ENCODE peak calls at places on chromosomes 1 and 21, in seven cellular contexts. G is mesendoderm, B is HCT116, S is fibroblast of lung, O is prostate gland, E is lower lobe of right lung, C is stomach. U is an unnamed sample.

GRCh38 chr1:84363019-84363418 is 35.3 kb upstream of the DNASE2B start:
- DNase-seq in E (no peak), G (no peak), S (no peak), C (no peak), B (no peak), O (no peak), U (no peak)

GRCh38 chr1:38045431-38046332 is 911 bp downstream of the POU3F1 start:
- DNase-seq in S (no peak), B (no peak), E (peak), G (peak), C (no peak), O (no peak), U (peak)

GRCh38 chr1:161985301-161985825 is 38.3 kb downstream of the OLFML2B start:
- DNase-seq in G (no peak), C (no peak), S (no peak), E (no peak), B (no peak), O (no peak), U (no peak)

GRCh38 chr1:56631901-56632300 is 13.2 kb upstream of the PRKAA2 start:
- DNase-seq in O (no peak), G (no peak), B (no peak), S (no peak), C (no peak), E (no peak), U (no peak)

GRCh38 chr1:23448846-23449245 is 24.3 kb upstream of the TCEA3 start:
- DNase-seq in E (no peak), S (no peak), O (no peak), C (no peak), B (no peak), G (no peak), U (no peak)

GRCh38 chr1:233281711-233282581 is 13.6 kb downstream of the PCNX2 start:
- DNase-seq in G (no peak), S (peak), B (no peak), C (no peak), O (no peak), E (no peak), U (no peak)

GRCh38 chr1:58456470-58456869 is 90.1 kb downstream of the OMA1 start:
- DNase-seq in O (no peak), S (peak), E (no peak), B (no peak), C (no peak), G (no peak), U (no peak)

GRCh38 chr1:25991937-25992688 is 5.8 kb downstream of the PAFAH2 start:
- DNase-seq in S (peak), B (no peak), G (no peak), O (no peak), C (no peak), E (no peak), U (no peak)

GRCh38 chr1:59122527-59122926 is 174.4 kb upstream of the FGGY start:
- DNase-seq in G (no peak), E (no peak), C (no peak), O (no peak), S (no peak), B (no peak), U (no peak)

GRCh38 chr1:47804127-47804526 is 193.1 kb downstream of the TRABD2B start:
- DNase-seq in G (peak), E (no peak), S (no peak), O (no peak), C (no peak), B (no peak), U (no peak)

GRCh38 chr1:42003433-42003832 is 84.7 kb upstream of the HIVEP3 start:
- DNase-seq in S (no peak), C (peak), E (peak), O (peak), B (peak), G (no peak), U (peak)

GRCh38 chr1:164787834-164788231 is 228.8 kb downstream of the PBX1 start:
- DNase-seq in E (no peak), C (no peak), S (no peak), G (peak), B (no peak), O (peak), U (no peak)

GRCh38 chr1:94773931-94774422 is 46.2 kb upstream of the SLC44A3 start:
- DNase-seq in O (no peak), E (no peak), C (no peak), S (peak), B (peak), G (peak), U (peak)

GRCh38 chr21:27129215-27129614 is 162.3 kb upstream of the ADAMTS5 start:
- DNase-seq in S (no peak), G (peak), E (no peak), O (no peak), C (no peak), B (no peak), U (no peak)

GRCh38 chr1:197017558-197018146 is 40.3 kb downstream of the CFHR5 start:
- DNase-seq in G (no peak), S (no peak), E (no peak), C (no peak), O (no peak), B (no peak), U (no peak)

GRCh38 chr21:42067531-42068255 is 3.4 kb upstream of the UMODL1 start:
- DNase-seq in E (no peak), G (peak), O (no peak), S (no peak), C (no peak), B (no peak), U (no peak)

GRCh38 chr1:178232949-178233348 is 139.0 kb downstream of the RASAL2 start:
- DNase-seq in E (no peak), G (no peak), B (no peak), O (no peak), C (no peak), S (peak), U (no peak)

GRCh38 chr1:57637155-57637554 is 213.3 kb upstream of the DAB1 start:
- DNase-seq in S (peak), C (no peak), E (no peak), G (peak), O (no peak), B (no peak), U (no peak)

GRCh38 chr1:221310180-221310579 is 430.9 kb downstream of the HLX start:
- DNase-seq in E (no peak), G (peak), C (no peak), B (no peak), S (no peak), O (no peak), U (no peak)

GRCh38 chr1:159008744-159009188 is 941 bp upstream of the IFI16 start:
- DNase-seq in S (no peak), G (no peak), O (no peak), B (no peak), C (no peak), E (no peak), U (no peak)

GRCh38 chr1:24215226-24215814 is 28.2 kb upstream of the IFNLR1 start:
- DNase-seq in E (no peak), B (no peak), G (no peak), S (no peak), O (no peak), C (no peak), U (no peak)

GRCh38 chr1:37486680-37487618 is 12.6 kb downstream of the ZC3H12A start:
- DNase-seq in C (peak), S (peak), E (peak), O (no peak), B (peak), G (peak), U (peak)

GRCh38 chr1:118145736-118146135 is 39.3 kb downstream of the SPAG17 start:
- DNase-seq in S (no peak), O (no peak), G (no peak), E (no peak), C (no peak), B (no peak), U (no peak)

GRCh38 chr1:85200870-85201339 is at the start of gene SYDE2:
- DNase-seq in C (peak), B (no peak), S (peak), O (peak), G (peak), E (peak), U (peak)

GRCh38 chr1:2814511-2815075 is 13.1 kb upstream of the TTC34 start:
- DNase-seq in O (no peak), G (no peak), C (no peak), B (no peak), E (no peak), S (no peak), U (no peak)

GRCh38 chr1:191255354-191256057 is 777.8 kb upstream of the BRINP3 start:
- DNase-seq in E (no peak), G (peak), S (peak), B (no peak), O (no peak), C (no peak), U (no peak)

GRCh38 chr1:189605236-189605635 is 872.4 kb downstream of the BRINP3 start:
- DNase-seq in G (no peak), B (no peak), E (no peak), O (no peak), S (no peak), C (no peak), U (no peak)

GRCh38 chr1:35807614-35808375 is at the start of gene AGO4:
- DNase-seq in S (peak), B (no peak), G (peak), E (peak), C (peak), O (peak), U (peak)

GRCh38 chr1:201482755-201483154 is 13.8 kb upstream of the PHLDA3 start:
- DNase-seq in O (no peak), B (no peak), S (no peak), G (no peak), C (no peak), E (no peak), U (no peak)

GRCh38 chr1:202276081-202276715 is 65.5 kb downstream of the UBE2T start:
- DNase-seq in O (no peak), C (no peak), B (no peak), G (no peak), E (no peak), S (no peak), U (no peak)

GRCh38 chr1:20336105-20336605 is 45.5 kb downstream of the VWA5B1 start:
- DNase-seq in S (no peak), O (no peak), E (no peak), B (no peak), C (no peak), G (no peak), U (no peak)

GRCh38 chr1:1120866-1121563 is 5.1 kb upstream of the C1orf159 start:
- DNase-seq in C (no peak), E (peak), S (no peak), B (no peak), O (no peak), G (no peak), U (no peak)

GRCh38 chr1:6037338-6037762 is 8.3 kb upstream of the KCNAB2 start:
- DNase-seq in G (peak), S (no peak), C (no peak), O (no peak), B (no peak), E (no peak), U (no peak)

GRCh38 chr1:23577056-23577985 is 18.0 kb upstream of the ID3 start:
- DNase-seq in O (no peak), S (peak), E (no peak), G (no peak), B (no peak), C (no peak), U (no peak)

GRCh38 chr1:162560303-162561036 is 1.1 kb upstream of the UAP1 start:
- DNase-seq in E (no peak), B (no peak), O (peak), G (peak), S (no peak), C (no peak), U (no peak)

GRCh38 chr21:26385721-26386120 is 187.4 kb downstream of the CYYR1 start:
- DNase-seq in B (no peak), O (no peak), G (no peak), S (no peak), E (no peak), C (no peak), U (no peak)

DNA sequence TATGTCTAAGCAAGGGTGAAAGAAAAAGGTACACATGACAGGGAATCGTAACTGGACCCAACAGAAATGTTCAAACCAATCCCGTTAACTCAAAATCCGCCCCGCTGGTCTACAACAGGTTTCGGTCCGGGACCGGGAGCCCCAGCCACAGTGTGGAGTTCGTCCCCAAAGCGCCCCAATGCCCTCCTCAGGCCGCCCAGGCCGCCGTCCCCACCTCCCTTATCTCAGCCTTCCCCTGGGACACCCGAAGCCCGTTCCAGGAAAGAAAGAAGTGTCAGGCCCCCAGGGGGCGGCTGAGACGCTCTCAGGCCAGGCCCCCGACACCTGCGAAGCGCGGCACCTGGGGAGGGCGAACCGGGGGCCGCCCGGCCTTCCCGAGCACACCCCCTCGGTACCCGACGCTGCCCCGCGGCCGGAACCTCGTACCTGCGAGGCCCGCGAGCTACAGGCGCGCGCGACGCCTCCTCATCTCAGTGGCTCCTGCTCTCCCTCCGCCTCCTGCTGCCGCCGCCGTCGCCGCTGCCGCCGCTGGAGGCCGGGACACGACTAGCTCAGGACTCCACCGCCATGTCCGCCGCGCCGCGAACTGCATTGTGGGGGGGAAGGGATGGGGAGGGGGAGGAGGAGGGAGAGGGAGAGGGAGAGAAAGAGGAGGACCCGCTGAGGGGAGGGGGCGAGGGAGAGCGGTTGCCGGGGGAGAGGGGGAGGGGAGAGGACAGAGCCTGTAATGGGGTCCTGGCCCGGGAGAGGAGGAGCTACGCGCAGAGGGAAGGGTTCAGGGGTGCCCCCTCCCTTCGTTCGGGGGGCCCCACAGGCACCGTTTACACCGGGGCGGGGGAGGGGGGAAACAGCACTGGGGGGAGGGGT is at the start of gene TUT4:
- DNase-seq in S (peak), B (peak), O (peak), E (peak), C (peak), G (peak), U (peak)
- H3K27ac ChIP-seq in S (peak), B (peak), O (peak), E (peak), C (peak), G (peak), U (peak)

DNA sequence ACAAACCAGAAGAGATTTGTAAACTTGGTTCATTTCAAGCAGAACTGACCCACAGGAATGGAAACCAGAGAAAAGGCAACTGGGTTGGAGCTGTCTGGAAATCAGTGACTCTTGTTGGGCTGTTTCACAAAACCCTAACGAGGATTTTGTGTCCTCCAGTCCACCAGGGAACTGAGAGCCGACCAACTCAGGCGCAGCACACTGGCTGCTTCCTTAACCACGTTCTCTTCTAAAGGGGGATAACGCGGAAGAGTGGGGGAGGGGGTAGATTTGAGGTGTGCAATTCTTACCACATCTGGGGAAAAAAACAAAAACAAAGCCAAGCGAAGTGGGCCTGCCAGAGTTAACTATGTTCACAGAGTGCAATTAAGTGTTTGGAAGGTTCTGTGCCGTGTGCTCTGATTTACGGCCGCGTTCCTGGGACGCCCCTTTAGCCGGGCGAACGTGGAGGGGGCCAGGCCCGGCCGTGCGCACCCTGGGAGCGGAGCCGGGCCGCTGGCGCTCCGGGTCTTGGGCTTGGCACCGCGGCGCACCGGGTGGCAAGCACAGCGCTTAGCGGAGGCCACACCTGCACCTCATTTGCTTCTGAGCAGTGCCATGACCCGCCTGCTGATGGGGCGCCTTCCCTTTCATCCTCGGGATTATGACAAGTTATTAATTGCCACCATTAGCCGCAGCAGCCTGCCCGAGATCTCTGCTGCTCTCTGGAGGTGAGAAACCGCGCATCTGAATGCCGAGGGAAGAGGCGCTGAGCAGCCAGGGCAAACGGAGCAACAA is 248.6 kb upstream of the FOXD3 start:
- DNase-seq in O (no peak), C (no peak), E (no peak), S (no peak), G (peak), B (no peak), U (no peak)
- H3K4me3 ChIP-seq in O (no peak), C (peak), E (no peak), S (no peak), G (peak), B (no peak), U (no peak)

DNA sequence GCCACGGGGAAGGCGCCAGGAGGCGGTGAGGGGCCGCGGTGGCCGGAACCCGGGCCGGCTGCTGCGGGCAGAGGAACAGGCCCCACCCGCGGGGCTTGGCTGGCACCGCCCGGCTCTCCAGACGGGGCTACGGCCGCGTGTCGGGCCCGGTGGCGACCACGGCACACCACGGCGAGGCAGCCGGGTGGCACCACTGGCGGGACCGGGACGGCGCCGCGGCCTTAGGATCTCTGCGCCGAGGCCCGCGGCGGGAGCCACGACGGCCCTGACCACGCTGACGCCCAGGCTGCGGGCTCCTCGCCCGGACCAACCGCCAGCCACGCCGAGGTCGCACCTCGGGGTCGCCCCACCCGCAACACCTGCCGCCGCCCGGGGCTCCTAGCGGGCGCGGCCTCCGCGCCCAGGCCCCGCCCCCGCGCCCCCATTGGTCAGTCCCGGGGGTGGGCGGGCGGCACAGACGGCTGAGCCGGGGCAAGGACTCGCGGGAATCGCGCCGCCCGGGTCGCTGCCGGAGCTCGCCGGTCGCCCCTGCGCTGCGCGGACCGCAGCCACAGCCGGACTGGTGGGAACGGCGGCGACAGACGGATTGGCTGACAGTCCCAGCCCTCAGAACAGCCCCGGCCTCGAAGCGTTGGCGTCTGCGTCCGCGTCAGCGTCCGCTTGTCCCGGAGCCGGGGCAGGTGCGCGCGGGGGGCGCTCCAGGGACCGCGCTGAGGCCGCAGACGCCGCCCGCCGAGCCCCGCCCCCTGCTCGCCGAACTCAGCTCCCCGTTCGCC is at the start of gene BMP8A:
- DNase-seq in B (peak), S (peak), O (peak), C (peak), G (peak), E (peak), U (peak)
- H3K27ac ChIP-seq in B (peak), S (no peak), O (no peak), C (no peak), G (no peak), E (no peak), U (no peak)

GRCh38 chr21:35399706-35400105 is 350.6 kb upstream of the RUNX1 start:
- DNase-seq in G (no peak), B (no peak), O (no peak), C (no peak), E (no peak), S (no peak), U (no peak)

GRCh38 chr21:35396655-35397054 is 347.6 kb upstream of the RUNX1 start:
- DNase-seq in B (no peak), C (no peak), E (no peak), O (no peak), S (no peak), G (no peak), U (no peak)

GRCh38 chr21:35400233-35400939 is 351.3 kb upstream of the RUNX1 start:
- DNase-seq in B (peak), G (peak), S (peak), O (peak), C (no peak), E (no peak), U (no peak)

GRCh38 chr21:35398366-35398982 is 349.4 kb upstream of the RUNX1 start:
- DNase-seq in C (no peak), G (no peak), B (no peak), S (peak), O (no peak), E (no peak), U (no peak)

DNA sequence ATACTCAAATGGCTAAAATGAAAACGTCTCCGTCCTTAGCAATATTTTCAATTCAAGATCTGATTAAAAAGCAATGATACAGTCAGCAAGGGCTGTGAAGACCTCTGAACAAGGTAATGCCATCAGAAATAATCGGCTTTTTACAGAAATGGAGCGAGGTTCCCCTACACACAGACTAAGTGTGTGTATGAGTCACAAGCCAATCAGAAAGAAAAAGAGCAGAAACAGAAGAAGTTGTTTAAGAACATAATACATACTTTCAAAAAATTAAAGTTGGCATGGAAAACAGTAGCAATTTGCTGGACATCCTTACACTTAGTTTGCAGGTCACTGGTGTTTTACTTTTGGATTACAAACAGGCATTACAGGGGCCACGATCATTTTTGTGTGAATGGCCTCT is 349.9 kb upstream of the RUNX1 start:
- DNase-seq in C (no peak), O (no peak), G (no peak), B (no peak), E (no peak), S (peak), U (no peak)
- H3K4me3 ChIP-seq in C (no peak), O (no peak), G (no peak), B (no peak), E (no peak), S (no peak), U (no peak)

GRCh38 chr1:93434088-93434487 is 13.8 kb upstream of the FNBP1L start:
- DNase-seq in G (peak), C (no peak), B (no peak), S (no peak), E (no peak), O (no peak), U (no peak)

GRCh38 chr1:93433407-93433961 is 14.4 kb upstream of the FNBP1L start:
- DNase-seq in O (peak), G (no peak), S (no peak), C (peak), B (no peak), E (no peak), U (peak)

GRCh38 chr1:93436496-93436895 is 11.4 kb upstream of the FNBP1L start:
- DNase-seq in O (no peak), E (no peak), G (no peak), B (no peak), S (no peak), C (no peak), U (no peak)

GRCh38 chr1:93434987-93435386 is 12.9 kb upstream of the FNBP1L start:
- DNase-seq in G (no peak), S (no peak), B (no peak), E (no peak), O (no peak), C (no peak), U (no peak)

GRCh38 chr1:93435443-93435842 is 12.5 kb upstream of the FNBP1L start:
- DNase-seq in E (no peak), G (no peak), B (no peak), C (no peak), O (no peak), S (no peak), U (no peak)
- H3K27ac ChIP-seq in E (no peak), G (no peak), B (no peak), C (no peak), O (no peak), S (no peak), U (no peak)

GRCh38 chr1:71668059-71668458 is 587.2 kb upstream of the ZRANB2 start:
- DNase-seq in E (no peak), O (no peak), G (no peak), C (no peak), S (peak), B (no peak), U (no peak)
- H3K4me3 ChIP-seq in E (no peak), O (no peak), G (no peak), C (no peak), S (no peak), B (no peak), U (no peak)

U was measured in upper lobe of right lung.